ENCODE peak calls at places on chromosomes 6 and 20, in seven cellular contexts. U, A, C, M, K, I and D are unnamed samples.

GRCh38 chr6:118722820-118723526 is 71.6 kb upstream of the CEP85L start:
- DNase-seq in U (no peak), A (no peak), C (peak; percentile 44), M (no peak), K (no peak), I (peak; percentile 40), D (no peak)

GRCh38 chr6:43172127-43173007 is 1.3 kb downstream of the SRF start:
- DNase-seq in U (peak; percentile 34), A (peak; percentile 62), C (peak; percentile 67), M (peak; percentile 7), K (no peak), I (peak; percentile 36), D (peak; percentile 36)

GRCh38 chr20:7650481-7650880 is 289.8 kb downstream of the HAO1 start:
- DNase-seq in U (no peak), A (no peak), C (peak; percentile 78), M (no peak), K (no peak), I (peak; percentile 84), D (no peak)

GRCh38 chr20:52313335-52313963 is 121.9 kb upstream of the ZFP64 start:
- DNase-seq in U (peak; percentile 79), A (peak; percentile 68), C (peak; percentile 75), M (no peak), K (peak; percentile 7), I (peak; percentile 76), D (no peak)

GRCh38 chr6:166584813-166585429 is 1.6 kb downstream of the RAMACL start:
- DNase-seq in U (no peak), A (no peak), C (peak; percentile 87), M (no peak), K (no peak), I (no peak), D (no peak)

GRCh38 chr20:62120990-62121775 is 1.1 kb upstream of the LSM14B start:
- DNase-seq in U (peak; percentile 31), A (no peak), C (peak; percentile 86), M (no peak), K (peak; percentile 27), I (peak; percentile 50), D (no peak)

GRCh38 chr6:109038837-109039398 is 55.7 kb downstream of the SESN1 start:
- DNase-seq in U (no peak), A (no peak), C (no peak), M (no peak), K (no peak), I (no peak), D (no peak)

GRCh38 chr6:119313937-119314893 is 35.3 kb downstream of the MAN1A1 start:
- DNase-seq in U (no peak), A (no peak), C (no peak), M (no peak), K (no peak), I (no peak), D (no peak)

GRCh38 chr20:33423141-33423834 is 20.3 kb downstream of the SNTA1 start:
- DNase-seq in U (no peak), A (peak; percentile 56), C (peak; percentile 88), M (no peak), K (no peak), I (peak; percentile 51), D (peak; percentile 75)

GRCh38 chr6:2433686-2434085 is 188.3 kb upstream of the GMDS start:
- DNase-seq in U (no peak), A (no peak), C (no peak), M (no peak), K (no peak), I (no peak), D (peak; percentile 37)

GRCh38 chr6:157821342-157822033 is 1.6 kb upstream of the SNX9 start:
- DNase-seq in U (no peak), A (no peak), C (peak; percentile 64), M (no peak), K (no peak), I (no peak), D (no peak)

GRCh38 chr6:108667984-108668383 is 107.3 kb downstream of the FOXO3 start:
- DNase-seq in U (peak; percentile 32), A (peak; percentile 40), C (no peak), M (peak; percentile 31), K (no peak), I (no peak), D (no peak)

GRCh38 chr6:44084231-44085014 is 42.8 kb downstream of the MRPL14 start:
- DNase-seq in U (no peak), A (no peak), C (no peak), M (no peak), K (peak; percentile 44), I (no peak), D (no peak)

GRCh38 chr6:28867078-28867414 is 56.7 kb downstream of the TRIM27 start:
- DNase-seq in U (no peak), A (peak; percentile 40), C (peak; percentile 42), M (no peak), K (no peak), I (no peak), D (no peak)

GRCh38 chr20:40844285-40844684 is 155.2 kb upstream of the MAFB start:
- DNase-seq in U (no peak), A (no peak), C (no peak), M (no peak), K (no peak), I (no peak), D (no peak)

GRCh38 chr6:133645000-133645619 is 243.8 kb upstream of the TCF21 start:
- DNase-seq in U (no peak), A (peak; percentile 44), C (peak; percentile 53), M (no peak), K (no peak), I (no peak), D (no peak)
- H3K4me2 ChIP-seq in U (no peak overlapping the region), A (peak overlapping the region; percentile 17), C (peak overlapping the region; percentile 47), M (no peak overlapping the region), K (peak overlapping the region; percentile 38), I (no peak overlapping the region), D (no peak overlapping the region)

DNA sequence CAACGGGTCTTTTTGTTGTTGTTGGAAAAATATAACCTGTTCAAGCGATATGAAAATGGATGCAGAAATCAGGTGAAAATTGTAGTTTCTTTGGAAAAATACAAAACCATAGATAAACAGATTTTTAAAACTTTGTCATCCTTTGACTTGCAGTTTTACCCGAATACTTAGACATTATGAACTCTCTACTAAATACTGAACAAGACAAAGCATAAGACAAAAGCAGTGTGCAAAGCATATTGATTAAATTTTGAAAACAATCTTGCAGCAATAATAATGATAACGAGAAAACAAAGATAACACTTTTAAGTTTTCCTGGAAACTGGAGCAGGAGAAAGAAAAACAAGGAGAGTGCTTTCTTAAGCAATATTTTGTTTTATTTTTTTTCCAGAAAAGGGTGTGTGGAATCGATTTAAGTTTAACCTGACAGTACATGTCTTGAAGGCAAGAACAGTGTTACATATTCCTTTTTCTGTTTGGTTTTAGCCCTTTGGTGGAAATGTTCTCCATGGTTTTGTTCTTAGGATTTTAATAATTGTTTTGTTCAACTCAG is 1.3 kb upstream of the NKX2-4 start:
- DNase-seq in U (no peak), A (no peak), C (no peak), M (no peak), K (no peak), I (no peak), D (no peak)
- TF ChIP-seq EZH2 in U (peak; percentile 33), A (no peak), C (no peak), M (no peak), K (no peak), I (no peak), D (no peak)

DNA sequence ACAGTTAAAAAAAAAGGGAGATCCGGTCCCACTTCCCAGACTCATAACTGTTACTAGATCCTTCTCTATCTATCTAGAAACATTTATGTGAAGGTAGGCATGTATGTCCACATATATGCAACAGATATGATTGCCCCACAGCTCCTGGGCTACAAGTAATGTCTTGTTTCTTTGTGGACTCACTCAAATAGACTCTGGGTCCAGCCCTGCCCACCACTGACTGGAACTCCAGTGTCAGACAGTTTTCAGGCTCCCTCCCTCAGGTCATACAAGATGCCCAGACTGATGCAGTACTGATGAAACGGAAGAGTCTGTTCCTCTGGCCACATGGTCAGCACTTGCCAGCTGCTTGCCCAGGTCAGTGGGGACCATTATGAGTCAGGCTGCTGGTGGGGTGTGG is 30.8 kb upstream of the IER3 start:
- DNase-seq in U (no peak), A (no peak), C (no peak), M (no peak), K (no peak), I (no peak), D (no peak)
- H3K9me2 ChIP-seq in U (no peaks in the 10 kb centered on the region), A (no peaks in the 10 kb centered on the region), C (no peaks in the 10 kb centered on the region), M (no peaks in the 10 kb centered on the region), K (no peaks in the 10 kb centered on the region), I (no peaks in the 10 kb centered on the region), D (no peaks in the 10 kb centered on the region)

DNA sequence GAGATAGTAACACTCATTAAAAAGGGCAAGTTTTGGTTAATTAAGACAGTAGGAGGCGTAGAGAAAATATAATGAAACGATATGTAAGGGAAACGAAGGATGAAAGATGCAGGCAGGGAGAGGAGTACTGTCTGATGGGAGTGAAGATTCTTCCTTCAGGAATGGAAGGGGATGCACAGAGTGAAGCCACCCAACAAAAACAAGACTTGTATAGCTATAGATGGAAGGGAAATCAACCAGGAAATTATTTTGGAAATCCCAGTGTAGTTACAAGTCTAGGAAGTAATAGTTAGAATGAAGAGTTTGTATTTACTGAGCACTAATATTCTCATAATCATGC is 19.7 kb upstream of the HLA-DRB1 start:
- DNase-seq in U (no peak), A (no peak), C (no peak), M (no peak), K (no peak), I (no peak), D (no peak)
- H3K4me2 ChIP-seq in U (no peak overlapping the region), A (peak overlapping the region; percentile 39), C (no peak overlapping the region), M (peak overlapping the region; percentile 54), K (peak overlapping the region; percentile 80), I (no peak overlapping the region), D (no peak overlapping the region)

DNA sequence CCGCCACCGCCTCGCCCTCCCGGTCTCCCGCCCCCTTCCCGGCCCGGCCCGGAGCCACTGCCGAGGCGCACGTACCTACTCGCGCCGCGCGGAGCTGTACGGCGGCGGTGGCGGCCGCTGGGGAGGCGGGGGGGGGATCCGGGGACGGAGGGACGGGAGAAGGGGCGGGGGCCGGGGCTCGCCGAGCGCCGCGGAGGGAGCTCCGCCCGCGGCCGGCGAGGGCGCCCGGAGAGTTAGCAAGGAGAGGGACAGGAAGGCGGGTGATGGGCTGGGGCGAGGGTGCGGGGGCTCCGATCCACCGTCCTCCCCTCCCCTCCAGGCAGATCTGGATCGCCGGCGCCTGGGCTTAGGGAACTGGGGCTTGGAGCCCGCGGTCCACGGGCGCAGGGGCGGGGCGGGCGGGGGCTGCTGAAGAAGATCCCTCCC is 548 bp upstream of the TMEM74B start:
- DNase-seq in U (peak; percentile 56), A (peak; percentile 47), C (peak; percentile 21), M (no peak), K (no peak), I (no peak), D (peak; percentile 23)
- TF ChIP-seq EZH2 in U (no peak), A (no peak), C (no peak), M (no peak), K (no peak), I (no peak), D (no peak)

GRCh38 chr20:1891263-1892121 is 3.7 kb upstream of the SIRPA start:
- DNase-seq in U (no peak), A (no peak), C (no peak), M (no peak), K (no peak), I (no peak), D (no peak)
- H3K9me2 ChIP-seq in U (no peaks in the 10 kb centered on the region), A (no peaks in the 10 kb centered on the region), C (no peaks in the 10 kb centered on the region), M (no peaks in the 10 kb centered on the region), K (no peaks in the 10 kb centered on the region), I (no peaks in the 10 kb centered on the region), D (no peaks in the 10 kb centered on the region)

DNA sequence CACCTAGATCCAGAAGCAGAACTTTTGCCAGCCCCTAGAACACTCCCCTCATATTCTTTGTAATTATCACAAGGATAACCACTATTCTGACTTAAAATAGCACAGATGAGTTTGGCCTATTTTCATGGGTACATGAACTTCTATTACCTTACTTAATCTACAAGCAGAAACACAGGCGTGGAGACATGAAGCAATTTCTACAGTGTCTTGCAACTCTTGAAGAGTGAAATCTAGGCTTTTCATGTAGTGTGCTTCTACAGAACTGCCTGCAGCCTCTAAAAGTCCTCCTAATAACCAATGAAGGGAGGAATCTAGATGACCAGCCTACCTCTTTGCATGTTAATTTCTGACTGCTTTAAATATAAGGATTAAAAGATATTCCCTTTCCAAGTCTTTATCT is 82.7 kb downstream of the EPM2A start:
- DNase-seq in U (no peak), A (no peak), C (no peak), M (no peak), K (no peak), I (no peak), D (no peak)
- H3K4me2 ChIP-seq in U (no peak overlapping the region), A (no peak overlapping the region), C (no peak overlapping the region), M (no peak overlapping the region), K (no peak overlapping the region), I (no peak overlapping the region), D (no peak overlapping the region)